ENCODE peak calls at places on chromosomes 16 and 17, in four cellular contexts. L is fibroblast of pulmonary artery; B is NCI-H774; X is activated naive CD4-positive, alpha-beta T cell. A is an unnamed sample.

GRCh38 chr16:67770371-67770991 is 35.9 kb downstream of the RANBP10 start:
- DNase-seq in L (peak; percentile 53), B (no peak), X (no peak), A (peak; percentile 56)

GRCh38 chr17:37137906-37138413 is 189.2 kb downstream of the AATF start:
- DNase-seq in L (no peak), B (no peak), X (no peak), A (no peak)

GRCh38 chr17:3762922-3763776 is 37.8 kb downstream of the ITGAE start:
- DNase-seq in L (no peak), B (no peak), X (no peak), A (no peak)

GRCh38 chr17:7045492-7046126 is 1.7 kb upstream of the SLC16A11 start:
- DNase-seq in L (peak; percentile 93), B (peak; percentile 6), X (no peak), A (peak; percentile 92)

GRCh38 chr17:34623856-34624766 is 44.7 kb downstream of the TMEM132E start:
- DNase-seq in L (no peak), B (no peak), X (no peak), A (no peak)

GRCh38 chr17:28046034-28046825 is 3.8 kb downstream of the NLK start:
- DNase-seq in L (no peak), B (no peak), X (no peak), A (no peak)

GRCh38 chr16:49589721-49590120 is 216.1 kb downstream of the C16orf78 start:
- DNase-seq in L (no peak), B (no peak), X (no peak), A (no peak)

GRCh38 chr17:16971458-16972338 is at the start of gene TNFRSF13B:
- DNase-seq in L (no peak), B (no peak), X (no peak), A (no peak)

GRCh38 chr16:28846933-28847273 is 755 bp upstream of the TUFM start:
- DNase-seq in L (no peak), B (no peak), X (no peak), A (peak; percentile 25)